ENCODE peak calls at places on chromosomes 12 and 14, in eight cellular contexts. One of them, this sample, is unnamed.

GRCh38 chr14:52801014-52801708 is 9.8 kb upstream of the GNPNAT1 start:
- DNase-seq in erythroblast: no peak
- DNase-seq in heart left ventricle: no peak
- DNase-seq in uterus: no peak
- DNase-seq in A549: peak; percentile 43
- DNase-seq in ovary: no peak
- DNase-seq in HCT116: no peak
- DNase-seq in GM12878: no peak
- DNase-seq in this sample: no peak

GRCh38 chr12:87196329-87196728 is 832.9 kb downstream of the C12orf50 start:
- DNase-seq in A549: no peak
- DNase-seq in HCT116: no peak
- DNase-seq in uterus: no peak
- DNase-seq in heart left ventricle: no peak
- DNase-seq in ovary: no peak
- DNase-seq in GM12878: no peak
- DNase-seq in erythroblast: no peak
- DNase-seq in this sample: no peak

GRCh38 chr12:90682398-90682797 is 272.6 kb downstream of the CCER1 start:
- DNase-seq in A549: no peak
- DNase-seq in erythroblast: no peak
- DNase-seq in uterus: no peak
- DNase-seq in GM12878: no peak
- DNase-seq in heart left ventricle: no peak
- DNase-seq in ovary: no peak
- DNase-seq in HCT116: no peak
- DNase-seq in this sample: no peak

GRCh38 chr12:52327086-52327829 is 6.1 kb upstream of the KRT83 start:
- DNase-seq in ovary: no peak
- DNase-seq in HCT116: peak; percentile 96
- DNase-seq in A549: peak; percentile 98
- DNase-seq in GM12878: peak; percentile 76
- DNase-seq in uterus: peak; percentile 61
- DNase-seq in heart left ventricle: no peak
- DNase-seq in erythroblast: peak; percentile 72
- DNase-seq in this sample: no peak

GRCh38 chr14:97178781-97179180 is 381.6 kb downstream of the VRK1 start:
- DNase-seq in GM12878: no peak
- DNase-seq in A549: no peak
- DNase-seq in heart left ventricle: no peak
- DNase-seq in erythroblast: no peak
- DNase-seq in ovary: no peak
- DNase-seq in uterus: no peak
- DNase-seq in HCT116: no peak
- DNase-seq in this sample: no peak

GRCh38 chr12:132040906-132041606 is 91.3 kb downstream of the EP400 start:
- DNase-seq in GM12878: no peak
- DNase-seq in uterus: no peak
- DNase-seq in heart left ventricle: peak; percentile 40
- DNase-seq in ovary: no peak
- DNase-seq in erythroblast: no peak
- DNase-seq in HCT116: no peak
- DNase-seq in A549: no peak
- DNase-seq in this sample: no peak

GRCh38 chr14:23364604-23365352 is at the start of gene EFS:
- DNase-seq in A549: no peak
- DNase-seq in GM12878: no peak
- DNase-seq in uterus: peak; percentile 49
- DNase-seq in heart left ventricle: peak; percentile 68
- DNase-seq in erythroblast: no peak
- DNase-seq in HCT116: no peak
- DNase-seq in ovary: peak; percentile 70
- DNase-seq in this sample: no peak

GRCh38 chr12:69330475-69331473 is 17.4 kb upstream of the LYZ start:
- DNase-seq in erythroblast: peak; percentile 48
- DNase-seq in HCT116: no peak
- DNase-seq in heart left ventricle: no peak
- DNase-seq in uterus: no peak
- DNase-seq in GM12878: no peak
- DNase-seq in ovary: no peak
- DNase-seq in A549: no peak
- DNase-seq in this sample: no peak

GRCh38 chr14:72880164-72880563 is 13.7 kb downstream of the DPF3 start:
- DNase-seq in A549: no peak
- DNase-seq in GM12878: no peak
- DNase-seq in HCT116: no peak
- DNase-seq in uterus: no peak
- DNase-seq in ovary: no peak
- DNase-seq in heart left ventricle: no peak
- DNase-seq in erythroblast: peak; percentile 26
- DNase-seq in this sample: no peak

GRCh38 chr12:46386877-46387629 is 14.5 kb upstream of the SLC38A2 start:
- DNase-seq in HCT116: no peak
- DNase-seq in ovary: no peak
- DNase-seq in GM12878: no peak
- DNase-seq in A549: peak; percentile 47
- DNase-seq in heart left ventricle: peak; percentile 67
- DNase-seq in uterus: peak; percentile 51
- DNase-seq in erythroblast: peak; percentile 31
- DNase-seq in this sample: no peak

GRCh38 chr12:57735952-57736742 is 2.4 kb downstream of the AGAP2 start:
- DNase-seq in HCT116: no peak
- DNase-seq in A549: peak; percentile 67
- DNase-seq in heart left ventricle: peak; percentile 72
- DNase-seq in ovary: no peak
- DNase-seq in erythroblast: no peak
- DNase-seq in GM12878: no peak
- DNase-seq in uterus: no peak
- DNase-seq in this sample: no peak

GRCh38 chr12:80556566-80556965 is 112.5 kb downstream of the PTPRQ start:
- DNase-seq in ovary: no peak
- DNase-seq in uterus: no peak
- DNase-seq in GM12878: no peak
- DNase-seq in HCT116: no peak
- DNase-seq in erythroblast: no peak
- DNase-seq in A549: no peak
- DNase-seq in heart left ventricle: no peak
- DNase-seq in this sample: no peak

GRCh38 chr12:44847888-44848770 is 28.0 kb downstream of the NELL2 start:
- DNase-seq in HCT116: no peak
- DNase-seq in uterus: no peak
- DNase-seq in GM12878: peak; percentile 40
- DNase-seq in erythroblast: no peak
- DNase-seq in A549: no peak
- DNase-seq in ovary: no peak
- DNase-seq in heart left ventricle: no peak
- DNase-seq in this sample: no peak

GRCh38 chr14:21092147-21093011 is 6.1 kb downstream of the ZNF219 start:
- DNase-seq in HCT116: peak; percentile 40
- DNase-seq in uterus: peak; percentile 80
- DNase-seq in erythroblast: peak; percentile 93
- DNase-seq in heart left ventricle: peak; percentile 95
- DNase-seq in GM12878: no peak
- DNase-seq in ovary: peak; percentile 89
- DNase-seq in A549: peak; percentile 83
- DNase-seq in this sample: no peak

GRCh38 chr12:4648099-4648498 is 752 bp downstream of the AKAP3 start:
- DNase-seq in uterus: no peak
- DNase-seq in ovary: no peak
- DNase-seq in heart left ventricle: no peak
- DNase-seq in erythroblast: no peak
- DNase-seq in A549: no peak
- DNase-seq in GM12878: no peak
- DNase-seq in HCT116: no peak
- DNase-seq in this sample: no peak

GRCh38 chr12:91406920-91407341 is 224.3 kb upstream of the DCN start:
- DNase-seq in A549: peak; percentile 69
- DNase-seq in heart left ventricle: no peak
- DNase-seq in uterus: no peak
- DNase-seq in HCT116: peak; percentile 13
- DNase-seq in ovary: no peak
- DNase-seq in GM12878: peak; percentile 54
- DNase-seq in erythroblast: no peak
- DNase-seq in this sample: no peak

GRCh38 chr14:22887260-22887989 is 4.4 kb downstream of the REM2 start:
- DNase-seq in uterus: peak; percentile 80
- DNase-seq in HCT116: peak; percentile 92
- DNase-seq in GM12878: peak; percentile 80
- DNase-seq in heart left ventricle: no peak
- DNase-seq in ovary: peak; percentile 66
- DNase-seq in A549: peak; percentile 91
- DNase-seq in erythroblast: peak; percentile 67
- DNase-seq in this sample: no peak

GRCh38 chr14:22464422-22465142 is 124.4 kb downstream of the DAD1 start:
- DNase-seq in ovary: no peak
- DNase-seq in GM12878: peak; percentile 79
- DNase-seq in HCT116: no peak
- DNase-seq in heart left ventricle: no peak
- DNase-seq in uterus: no peak
- DNase-seq in A549: no peak
- DNase-seq in erythroblast: no peak
- DNase-seq in this sample: no peak

GRCh38 chr12:95214466-95214865 is 2.8 kb downstream of the FGD6 start:
- DNase-seq in HCT116: no peak
- DNase-seq in erythroblast: no peak
- DNase-seq in A549: no peak
- DNase-seq in uterus: no peak
- DNase-seq in heart left ventricle: no peak
- DNase-seq in GM12878: no peak
- DNase-seq in ovary: no peak
- DNase-seq in this sample: no peak

GRCh38 chr14:31263485-31264133 is 56.0 kb upstream of the HECTD1 start:
- DNase-seq in HCT116: peak; percentile 47
- DNase-seq in heart left ventricle: no peak
- DNase-seq in uterus: peak; percentile 41
- DNase-seq in GM12878: no peak
- DNase-seq in ovary: peak; percentile 46
- DNase-seq in A549: peak; percentile 77
- DNase-seq in erythroblast: peak; percentile 25
- DNase-seq in this sample: no peak

GRCh38 chr12:20404576-20405346 is 36.4 kb downstream of the PDE3A start:
- DNase-seq in erythroblast: peak; percentile 74
- DNase-seq in heart left ventricle: no peak
- DNase-seq in A549: peak; percentile 36
- DNase-seq in GM12878: no peak
- DNase-seq in HCT116: no peak
- DNase-seq in ovary: peak; percentile 26
- DNase-seq in uterus: no peak
- DNase-seq in this sample: no peak

GRCh38 chr12:87303396-87304012 is 725.7 kb downstream of the C12orf50 start:
- DNase-seq in ovary: no peak
- DNase-seq in A549: no peak
- DNase-seq in GM12878: no peak
- DNase-seq in erythroblast: no peak
- DNase-seq in heart left ventricle: no peak
- DNase-seq in uterus: no peak
- DNase-seq in HCT116: no peak
- DNase-seq in this sample: no peak

GRCh38 chr12:122471324-122472226 is 29.2 kb downstream of the ZCCHC8 start:
- DNase-seq in erythroblast: peak; percentile 78
- DNase-seq in HCT116: peak; percentile 42
- DNase-seq in heart left ventricle: no peak
- DNase-seq in A549: peak; percentile 83
- DNase-seq in GM12878: no peak
- DNase-seq in ovary: no peak
- DNase-seq in uterus: peak; percentile 18
- DNase-seq in this sample: no peak

GRCh38 chr12:30878034-30878433 is 48.5 kb upstream of the TSPAN11 start:
- DNase-seq in HCT116: no peak
- DNase-seq in erythroblast: no peak
- DNase-seq in GM12878: no peak
- DNase-seq in heart left ventricle: no peak
- DNase-seq in A549: no peak
- DNase-seq in uterus: no peak
- DNase-seq in ovary: no peak
- DNase-seq in this sample: peak; percentile 2
- TF ChIP-seq POLR2A in HCT116: no peak
- TF ChIP-seq POLR2A in erythroblast: no peak
- TF ChIP-seq POLR2A in GM12878: no peak
- TF ChIP-seq POLR2A in heart left ventricle: no peak
- TF ChIP-seq POLR2A in A549: no peak
- TF ChIP-seq POLR2A in uterus: no peak
- TF ChIP-seq POLR2A in ovary: no peak
- TF ChIP-seq POLR2A in this sample: no peak

GRCh38 chr12:120709976-120710804 is at the start of gene UNC119B:
- DNase-seq in heart left ventricle: peak; percentile 89
- DNase-seq in A549: peak; percentile 52
- DNase-seq in ovary: peak; percentile 81
- DNase-seq in erythroblast: peak; percentile 79
- DNase-seq in GM12878: no peak
- DNase-seq in uterus: peak; percentile 48
- DNase-seq in HCT116: no peak
- DNase-seq in this sample: no peak
- TF ChIP-seq POLR2A in heart left ventricle: no peak
- TF ChIP-seq POLR2A in A549: peak; percentile 82
- TF ChIP-seq POLR2A in ovary: peak; percentile 53
- TF ChIP-seq POLR2A in erythroblast: peak; percentile 27
- TF ChIP-seq POLR2A in GM12878: peak; percentile 79
- TF ChIP-seq POLR2A in uterus: no peak
- TF ChIP-seq POLR2A in HCT116: no peak
- TF ChIP-seq POLR2A in this sample: no peak

GRCh38 chr14:63543000-63543825 is at the start of gene PPP2R5E:
- DNase-seq in HCT116: peak; percentile 98
- DNase-seq in ovary: peak; percentile 98
- DNase-seq in heart left ventricle: peak; percentile 98
- DNase-seq in uterus: peak; percentile 98
- DNase-seq in erythroblast: peak; percentile 99
- DNase-seq in A549: peak; percentile 99
- DNase-seq in GM12878: peak; percentile 96
- DNase-seq in this sample: peak; percentile 99
- TF ChIP-seq POLR2A in HCT116: peak; percentile 68
- TF ChIP-seq POLR2A in ovary: peak; percentile 51
- TF ChIP-seq POLR2A in heart left ventricle: peak; percentile 87
- TF ChIP-seq POLR2A in uterus: peak; percentile 41
- TF ChIP-seq POLR2A in erythroblast: peak; percentile 90
- TF ChIP-seq POLR2A in A549: peak; percentile 86
- TF ChIP-seq POLR2A in GM12878: peak; percentile 94
- TF ChIP-seq POLR2A in this sample: peak; percentile 71

GRCh38 chr14:50311974-50312733 is at the start of the genes DMAC2L and L2HGDH:
- DNase-seq in ovary: peak; percentile 92
- DNase-seq in HCT116: peak; percentile 88
- DNase-seq in A549: peak; percentile 95
- DNase-seq in uterus: peak; percentile 89
- DNase-seq in erythroblast: peak; percentile 96
- DNase-seq in heart left ventricle: peak; percentile 96
- DNase-seq in GM12878: peak; percentile 74
- DNase-seq in this sample: no peak
- TF ChIP-seq POLR2A in ovary: peak; percentile 59
- TF ChIP-seq POLR2A in HCT116: peak; percentile 54
- TF ChIP-seq POLR2A in A549: peak; percentile 76
- TF ChIP-seq POLR2A in uterus: peak; percentile 55
- TF ChIP-seq POLR2A in erythroblast: peak; percentile 90
- TF ChIP-seq POLR2A in heart left ventricle: peak; percentile 77
- TF ChIP-seq POLR2A in GM12878: peak; percentile 97
- TF ChIP-seq POLR2A in this sample: no peak

DNA sequence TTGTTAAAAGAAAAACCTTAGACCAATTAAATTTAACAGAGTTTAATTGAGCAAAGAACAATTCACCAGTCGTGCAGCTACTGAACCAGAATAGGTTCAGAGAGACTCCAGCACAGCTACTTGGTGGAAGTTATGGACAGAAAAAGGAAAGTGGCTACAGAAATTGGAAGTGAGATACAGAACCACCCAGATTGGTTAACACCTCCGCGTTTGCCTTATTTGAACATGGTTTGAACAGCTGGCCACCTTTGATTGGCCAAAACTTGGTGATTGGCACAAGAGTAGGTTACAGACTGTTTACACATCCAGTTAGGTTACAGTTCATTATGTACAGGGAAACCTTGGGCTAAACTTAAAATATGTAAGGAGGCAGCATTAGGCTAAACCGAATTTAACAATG is 54.9 kb downstream of the SRGAP1 start:
- DNase-seq in heart left ventricle: no peak
- DNase-seq in HCT116: no peak
- DNase-seq in erythroblast: no peak
- DNase-seq in GM12878: no peak
- DNase-seq in ovary: no peak
- DNase-seq in A549: peak; percentile 68
- DNase-seq in uterus: no peak
- DNase-seq in this sample: no peak
- TF ChIP-seq POLR2A in heart left ventricle: no peak
- TF ChIP-seq POLR2A in HCT116: no peak
- TF ChIP-seq POLR2A in erythroblast: no peak
- TF ChIP-seq POLR2A in GM12878: no peak
- TF ChIP-seq POLR2A in ovary: no peak
- TF ChIP-seq POLR2A in A549: no peak
- TF ChIP-seq POLR2A in uterus: no peak
- TF ChIP-seq POLR2A in this sample: no peak